ENCODE peak calls at places on chromosomes 1 and 21, in nine cellular contexts. One of them, this sample, is unnamed.

GRCh38 chr1:153963850-153964331 is 554 bp upstream of the SLC39A1 start:
- DNase-seq in tibial nerve: no peak
- DNase-seq in stomach: peak
- DNase-seq in IMR-90: no peak
- DNase-seq in heart left ventricle: no peak
- DNase-seq in body of pancreas: peak
- DNase-seq in uterus: no peak
- DNase-seq in gastrocnemius medialis: no peak
- DNase-seq in prostate gland: peak
- DNase-seq in this sample: no peak

GRCh38 chr21:41045534-41046268 is 122.3 kb upstream of the BACE2 start:
- DNase-seq in tibial nerve: no peak
- DNase-seq in stomach: peak
- DNase-seq in IMR-90: no peak
- DNase-seq in heart left ventricle: no peak
- DNase-seq in body of pancreas: peak
- DNase-seq in uterus: no peak
- DNase-seq in gastrocnemius medialis: no peak
- DNase-seq in prostate gland: peak
- DNase-seq in this sample: no peak

GRCh38 chr1:167722152-167722869 is 529 bp downstream of the MPZL1 start:
- DNase-seq in tibial nerve: no peak
- DNase-seq in stomach: peak
- DNase-seq in IMR-90: peak
- DNase-seq in heart left ventricle: peak
- DNase-seq in body of pancreas: peak
- DNase-seq in uterus: peak
- DNase-seq in gastrocnemius medialis: no peak
- DNase-seq in prostate gland: peak
- DNase-seq in this sample: peak

GRCh38 chr1:165842363-165843129 is 15.1 kb downstream of the UCK2 start:
- DNase-seq in tibial nerve: no peak
- DNase-seq in stomach: no peak
- DNase-seq in IMR-90: peak
- DNase-seq in heart left ventricle: no peak
- DNase-seq in body of pancreas: peak
- DNase-seq in uterus: no peak
- DNase-seq in gastrocnemius medialis: no peak
- DNase-seq in prostate gland: no peak
- DNase-seq in this sample: no peak

GRCh38 chr21:45854702-45855247 is 126.8 kb upstream of the COL6A1 start:
- DNase-seq in tibial nerve: no peak
- DNase-seq in stomach: peak
- DNase-seq in IMR-90: peak
- DNase-seq in heart left ventricle: peak
- DNase-seq in body of pancreas: no peak
- DNase-seq in uterus: no peak
- DNase-seq in gastrocnemius medialis: no peak
- DNase-seq in prostate gland: no peak
- DNase-seq in this sample: no peak

GRCh38 chr1:58084266-58084665 is 462.3 kb downstream of the OMA1 start:
- DNase-seq in tibial nerve: no peak
- DNase-seq in stomach: no peak
- DNase-seq in IMR-90: no peak
- DNase-seq in heart left ventricle: no peak
- DNase-seq in body of pancreas: no peak
- DNase-seq in uterus: no peak
- DNase-seq in gastrocnemius medialis: no peak
- DNase-seq in prostate gland: no peak
- DNase-seq in this sample: no peak

GRCh38 chr1:52867060-52867845 is 24.7 kb downstream of the ZYG11A start:
- DNase-seq in tibial nerve: no peak
- DNase-seq in stomach: no peak
- DNase-seq in IMR-90: peak
- DNase-seq in heart left ventricle: no peak
- DNase-seq in body of pancreas: no peak
- DNase-seq in uterus: no peak
- DNase-seq in gastrocnemius medialis: no peak
- DNase-seq in prostate gland: peak
- DNase-seq in this sample: no peak

GRCh38 chr1:3473381-3473844 is 18.9 kb downstream of the ARHGEF16 start:
- DNase-seq in tibial nerve: no peak
- DNase-seq in stomach: no peak
- DNase-seq in IMR-90: peak
- DNase-seq in heart left ventricle: no peak
- DNase-seq in body of pancreas: no peak
- DNase-seq in uterus: no peak
- DNase-seq in gastrocnemius medialis: no peak
- DNase-seq in prostate gland: peak
- DNase-seq in this sample: peak

GRCh38 chr1:2921970-2922686 is 99.1 kb upstream of the ACTRT2 start:
- DNase-seq in tibial nerve: no peak
- DNase-seq in stomach: no peak
- DNase-seq in IMR-90: no peak
- DNase-seq in heart left ventricle: no peak
- DNase-seq in body of pancreas: peak
- DNase-seq in uterus: no peak
- DNase-seq in gastrocnemius medialis: no peak
- DNase-seq in prostate gland: no peak
- DNase-seq in this sample: no peak

GRCh38 chr1:112141923-112142322 is 152.5 kb upstream of the KCND3 start:
- DNase-seq in tibial nerve: no peak
- DNase-seq in stomach: no peak
- DNase-seq in IMR-90: no peak
- DNase-seq in heart left ventricle: no peak
- DNase-seq in body of pancreas: no peak
- DNase-seq in uterus: no peak
- DNase-seq in gastrocnemius medialis: no peak
- DNase-seq in prostate gland: no peak
- DNase-seq in this sample: no peak

GRCh38 chr1:77126309-77126708 is 92.9 kb downstream of the PIGK start:
- DNase-seq in tibial nerve: no peak
- DNase-seq in stomach: no peak
- DNase-seq in IMR-90: peak
- DNase-seq in heart left ventricle: no peak
- DNase-seq in body of pancreas: peak
- DNase-seq in uterus: no peak
- DNase-seq in gastrocnemius medialis: no peak
- DNase-seq in prostate gland: peak
- DNase-seq in this sample: no peak

GRCh38 chr1:161933592-161934277 is 89.9 kb downstream of the OLFML2B start:
- DNase-seq in tibial nerve: no peak
- DNase-seq in stomach: no peak
- DNase-seq in IMR-90: no peak
- DNase-seq in heart left ventricle: no peak
- DNase-seq in body of pancreas: no peak
- DNase-seq in uterus: no peak
- DNase-seq in gastrocnemius medialis: no peak
- DNase-seq in prostate gland: no peak
- DNase-seq in this sample: no peak

GRCh38 chr1:161930064-161930463 is 93.6 kb downstream of the OLFML2B start:
- DNase-seq in tibial nerve: no peak
- DNase-seq in stomach: no peak
- DNase-seq in IMR-90: peak
- DNase-seq in heart left ventricle: no peak
- DNase-seq in body of pancreas: no peak
- DNase-seq in uterus: no peak
- DNase-seq in gastrocnemius medialis: no peak
- DNase-seq in prostate gland: no peak
- DNase-seq in this sample: no peak

GRCh38 chr1:161935264-161935663 is 88.4 kb downstream of the OLFML2B start:
- DNase-seq in tibial nerve: no peak
- DNase-seq in stomach: no peak
- DNase-seq in IMR-90: no peak
- DNase-seq in heart left ventricle: no peak
- DNase-seq in body of pancreas: no peak
- DNase-seq in uterus: no peak
- DNase-seq in gastrocnemius medialis: no peak
- DNase-seq in prostate gland: no peak
- DNase-seq in this sample: no peak

GRCh38 chr1:161934278-161934608 is 89.4 kb downstream of the OLFML2B start:
- DNase-seq in tibial nerve: no peak
- DNase-seq in stomach: no peak
- DNase-seq in IMR-90: no peak
- DNase-seq in heart left ventricle: no peak
- DNase-seq in body of pancreas: no peak
- DNase-seq in uterus: no peak
- DNase-seq in gastrocnemius medialis: no peak
- DNase-seq in prostate gland: no peak
- DNase-seq in this sample: no peak

DNA sequence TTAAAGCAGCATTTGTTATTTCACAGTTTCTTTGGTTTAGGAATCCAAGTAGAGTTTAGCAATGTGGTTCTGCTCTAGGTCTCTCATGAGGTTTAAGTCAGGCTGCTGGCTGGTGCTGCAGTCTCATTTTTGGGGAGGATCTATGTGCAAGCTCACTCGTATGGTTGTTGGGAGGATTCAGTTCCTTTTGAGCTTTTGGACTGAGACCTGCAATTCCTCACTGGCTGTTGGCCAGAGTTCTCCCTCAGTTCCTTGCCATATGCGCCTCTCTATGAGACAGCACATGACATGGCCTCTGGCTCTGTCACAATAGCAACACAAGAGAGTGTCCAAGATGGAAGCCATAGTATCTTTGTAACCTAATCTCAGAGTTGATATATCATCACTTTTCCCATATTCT is 91.0 kb downstream of the OLFML2B start:
- DNase-seq in tibial nerve: no peak
- DNase-seq in stomach: no peak
- DNase-seq in IMR-90: no peak
- DNase-seq in heart left ventricle: peak
- DNase-seq in body of pancreas: peak
- DNase-seq in uterus: no peak
- DNase-seq in gastrocnemius medialis: no peak
- DNase-seq in prostate gland: no peak
- DNase-seq in this sample: peak
- H3K4me3 ChIP-seq in tibial nerve: no peak
- H3K4me3 ChIP-seq in stomach: no peak
- H3K4me3 ChIP-seq in IMR-90: no peak
- H3K4me3 ChIP-seq in heart left ventricle: no peak
- H3K4me3 ChIP-seq in body of pancreas: no peak
- H3K4me3 ChIP-seq in uterus: no peak
- H3K4me3 ChIP-seq in gastrocnemius medialis: no peak
- H3K4me3 ChIP-seq in prostate gland: no peak
- H3K4me3 ChIP-seq in this sample: no peak

GRCh38 chr1:68496680-68497357 is at the start of gene DEPDC1:
- DNase-seq in tibial nerve: peak
- DNase-seq in stomach: peak
- DNase-seq in IMR-90: peak
- DNase-seq in heart left ventricle: peak
- DNase-seq in body of pancreas: peak
- DNase-seq in uterus: peak
- DNase-seq in gastrocnemius medialis: peak
- DNase-seq in prostate gland: peak
- DNase-seq in this sample: peak
- TF ChIP-seq POLR2A in tibial nerve: no peak
- TF ChIP-seq POLR2A in stomach: no peak
- TF ChIP-seq POLR2A in IMR-90: no peak
- TF ChIP-seq POLR2A in heart left ventricle: no peak
- TF ChIP-seq POLR2A in body of pancreas: no peak
- TF ChIP-seq POLR2A in uterus: no peak
- TF ChIP-seq POLR2A in gastrocnemius medialis: no peak
- TF ChIP-seq POLR2A in prostate gland: peak
- TF ChIP-seq POLR2A in this sample: no peak

GRCh38 chr1:161128591-161129420 is 3.7 kb downstream of the DEDD start:
- DNase-seq in tibial nerve: no peak
- DNase-seq in stomach: no peak
- DNase-seq in IMR-90: no peak
- DNase-seq in heart left ventricle: no peak
- DNase-seq in body of pancreas: no peak
- DNase-seq in uterus: no peak
- DNase-seq in gastrocnemius medialis: no peak
- DNase-seq in prostate gland: no peak
- DNase-seq in this sample: no peak

GRCh38 chr1:161133220-161133740 is 813 bp upstream of the DEDD start:
- DNase-seq in tibial nerve: no peak
- DNase-seq in stomach: no peak
- DNase-seq in IMR-90: peak
- DNase-seq in heart left ventricle: no peak
- DNase-seq in body of pancreas: no peak
- DNase-seq in uterus: no peak
- DNase-seq in gastrocnemius medialis: no peak
- DNase-seq in prostate gland: no peak
- DNase-seq in this sample: no peak

GRCh38 chr1:161130266-161130665 is 2.2 kb downstream of the DEDD start:
- DNase-seq in tibial nerve: no peak
- DNase-seq in stomach: no peak
- DNase-seq in IMR-90: no peak
- DNase-seq in heart left ventricle: no peak
- DNase-seq in body of pancreas: no peak
- DNase-seq in uterus: no peak
- DNase-seq in gastrocnemius medialis: no peak
- DNase-seq in prostate gland: no peak
- DNase-seq in this sample: no peak

GRCh38 chr1:161131721-161132409 is 602 bp downstream of the DEDD start:
- DNase-seq in tibial nerve: no peak
- DNase-seq in stomach: no peak
- DNase-seq in IMR-90: peak
- DNase-seq in heart left ventricle: no peak
- DNase-seq in body of pancreas: no peak
- DNase-seq in uterus: no peak
- DNase-seq in gastrocnemius medialis: no peak
- DNase-seq in prostate gland: no peak
- DNase-seq in this sample: no peak

DNA sequence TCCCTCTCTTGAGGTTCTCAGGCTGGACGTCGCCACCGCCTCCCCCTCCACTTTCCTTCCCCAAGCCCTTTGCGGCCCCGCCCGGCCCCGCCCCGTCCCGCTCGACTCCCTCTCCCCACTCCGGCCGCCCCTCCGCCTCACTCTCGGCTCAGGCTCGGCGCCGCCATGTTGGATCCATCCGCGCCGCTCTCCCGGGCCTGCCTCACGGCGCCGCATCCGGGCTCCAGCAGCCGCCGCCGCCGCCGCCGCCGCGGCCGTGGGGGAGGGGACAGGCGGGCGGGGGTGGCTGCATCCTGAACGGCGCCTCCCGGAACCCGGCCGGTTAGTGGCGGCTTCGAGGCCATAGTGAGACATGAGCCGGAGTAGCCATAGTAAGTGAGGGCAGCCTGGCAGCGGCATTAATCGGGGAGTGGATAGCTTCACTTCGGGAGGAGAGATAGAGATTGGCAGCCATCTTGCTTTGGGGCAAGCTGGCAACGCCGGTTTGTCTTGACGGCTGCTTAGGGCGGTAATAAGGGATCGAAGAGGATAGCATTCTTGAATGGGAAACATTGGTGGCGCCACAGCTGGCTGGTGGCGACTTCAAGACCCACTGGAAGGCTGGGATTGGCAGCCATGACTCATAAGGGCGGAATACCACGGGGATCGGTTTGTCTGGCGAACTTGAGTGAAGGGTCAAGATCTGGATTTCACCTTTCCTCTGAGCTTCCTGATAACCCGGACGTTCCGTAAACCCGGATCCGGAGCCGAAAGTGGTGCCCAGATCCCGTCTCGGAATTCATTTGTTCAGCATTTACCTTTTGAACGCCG is at the start of gene DEDD:
- DNase-seq in tibial nerve: peak
- DNase-seq in stomach: peak
- DNase-seq in IMR-90: peak
- DNase-seq in heart left ventricle: peak
- DNase-seq in body of pancreas: peak
- DNase-seq in uterus: peak
- DNase-seq in gastrocnemius medialis: peak
- DNase-seq in prostate gland: peak
- DNase-seq in this sample: peak
- TF ChIP-seq CTCF in tibial nerve: no peak
- TF ChIP-seq CTCF in stomach: no peak
- TF ChIP-seq CTCF in IMR-90: no peak
- TF ChIP-seq CTCF in heart left ventricle: no peak
- TF ChIP-seq CTCF in body of pancreas: no peak
- TF ChIP-seq CTCF in uterus: no peak
- TF ChIP-seq CTCF in gastrocnemius medialis: no peak
- TF ChIP-seq CTCF in prostate gland: no peak
- TF ChIP-seq CTCF in this sample: no peak

GRCh38 chr1:217919683-217920502 is 288.7 kb downstream of the SPATA17 start:
- DNase-seq in tibial nerve: no peak
- DNase-seq in stomach: no peak
- DNase-seq in IMR-90: no peak
- DNase-seq in heart left ventricle: no peak
- DNase-seq in body of pancreas: no peak
- DNase-seq in uterus: no peak
- DNase-seq in gastrocnemius medialis: no peak
- DNase-seq in prostate gland: no peak
- DNase-seq in this sample: no peak
- H3K4me3 ChIP-seq in tibial nerve: no peak
- H3K4me3 ChIP-seq in stomach: no peak
- H3K4me3 ChIP-seq in IMR-90: no peak
- H3K4me3 ChIP-seq in heart left ventricle: no peak
- H3K4me3 ChIP-seq in body of pancreas: no peak
- H3K4me3 ChIP-seq in uterus: no peak
- H3K4me3 ChIP-seq in gastrocnemius medialis: no peak
- H3K4me3 ChIP-seq in prostate gland: no peak
- H3K4me3 ChIP-seq in this sample: no peak